ENCODE peak calls at places on chromosomes 16 and 17, in four cellular contexts. J, T, M and E are unnamed samples.
A peak's percentile ranks its signal among the peaks of the same experiment; 100 is the strongest.

GRCh38 chr16:19295393-19295792 is 9.9 kb downstream of the CLEC19A start:
- DNase-seq in M (no peak), T (no peak), J (no peak), E (no peak)

GRCh38 chr16:13168091-13168572 is 266.7 kb downstream of the SHISA9 start:
- DNase-seq in T (peak; percentile 2), M (no peak), J (no peak), E (no peak)

GRCh38 chr17:55421179-55421934 is at the start of gene MMD:
- DNase-seq in M (no peak), T (peak; percentile 86), J (no peak), E (no peak)

GRCh38 chr17:63247706-63248105 is 198.4 kb downstream of the CYB561 start:
- DNase-seq in T (peak; percentile 16), J (no peak), M (no peak), E (no peak)

GRCh38 chr16:22189473-22190168 is 16.5 kb upstream of the EEF2K start:
- DNase-seq in J (no peak), T (peak; percentile 55), M (peak; percentile 66), E (no peak)

GRCh38 chr17:11889266-11889665 is 108.0 kb downstream of the ZNF18 start:
- DNase-seq in T (no peak), J (no peak), M (no peak), E (no peak)

GRCh38 chr16:30525844-30526136 is 576 bp downstream of the ZNF768 start:
- DNase-seq in T (no peak), M (no peak), J (no peak), E (no peak)

GRCh38 chr16:81492307-81492706 is 47.7 kb downstream of the CMIP start:
- DNase-seq in J (no peak), M (no peak), T (peak; percentile 60), E (no peak)

GRCh38 chr17:76716146-76716833 is 5.5 kb upstream of the MXRA7 start:
- DNase-seq in J (no peak), M (peak; percentile 42), T (no peak), E (peak; percentile 95)

GRCh38 chr17:58092101-58092796 is 9.0 kb downstream of the DYNLL2 start:
- DNase-seq in M (no peak), J (no peak), T (no peak), E (no peak)

GRCh38 chr16:72426416-72426815 is 254.5 kb upstream of the PMFBP1 start:
- DNase-seq in T (no peak), J (no peak), M (no peak), E (no peak)

GRCh38 chr16:71658771-71659170 is 32.8 kb downstream of the MARVELD3 start:
- DNase-seq in M (no peak), J (no peak), T (no peak), E (no peak)

GRCh38 chr17:50484341-50485155 is 5.9 kb downstream of the RSAD1 start:
- DNase-seq in J (no peak), T (no peak), M (no peak), E (no peak)

GRCh38 chr16:18943414-18943813 is 17.2 kb upstream of the SMG1 start:
- DNase-seq in T (no peak), J (no peak), M (no peak), E (no peak)

GRCh38 chr17:48547839-48548686 is 3.2 kb upstream of the HOXB2 start:
- DNase-seq in J (no peak), M (no peak), T (no peak), E (no peak)

GRCh38 chr16:7185689-7186088 is 147.0 kb upstream of the RBFOX1 start:
- DNase-seq in J (no peak), M (no peak), T (no peak), E (no peak)

GRCh38 chr17:77324227-77324626 is 183.5 kb downstream of the SEC14L1 start:
- DNase-seq in J (no peak), M (no peak), T (peak; percentile 24), E (peak; percentile 43)

GRCh38 chr16:66699898-66700297 is 3.4 kb upstream of the CMTM4 start:
- DNase-seq in J (no peak), T (no peak), M (no peak), E (no peak)

GRCh38 chr17:50625032-50625871 is 9.4 kb upstream of the ABCC3 start:
- DNase-seq in T (no peak), M (no peak), J (no peak), E (no peak)

GRCh38 chr17:14427914-14428639 is 127.2 kb downstream of the HS3ST3B1 start:
- DNase-seq in T (no peak), M (no peak), J (no peak), E (no peak)

GRCh38 chr17:75539969-75540729 is 14.7 kb downstream of the LLGL2 start:
- DNase-seq in T (peak; percentile 70), J (no peak), M (no peak), E (no peak)

GRCh38 chr17:45147102-45147580 is 1.1 kb upstream of the HEXIM1 start:
- DNase-seq in T (peak; percentile 86), M (no peak), J (no peak), E (peak; percentile 73)

GRCh38 chr17:57400648-57401047 is 144.3 kb downstream of the MSI2 start:
- DNase-seq in M (no peak), J (no peak), T (no peak), E (no peak)

GRCh38 chr16:29809850-29810698 is 1.9 kb upstream of the PRRT2 start:
- DNase-seq in M (no peak), J (no peak), T (no peak), E (no peak)

GRCh38 chr16:82219298-82219697 is 49.3 kb upstream of the MPHOSPH6 start:
- DNase-seq in M (peak; percentile 14), T (peak; percentile 27), J (no peak), E (no peak)

GRCh38 chr16:50302472-50303005 is 36.2 kb downstream of the ADCY7 start:
- DNase-seq in M (no peak), J (no peak), T (peak; percentile 16), E (no peak)

GRCh38 chr17:78601577-78602190 is 24.5 kb upstream of the DNAH17 start:
- DNase-seq in M (no peak), T (no peak), J (no peak), E (no peak)

GRCh38 chr17:74172700-74173099 is 30.8 kb upstream of the RPL38 start:
- DNase-seq in J (no peak), M (no peak), T (no peak), E (no peak)

GRCh38 chr16:1745181-1745899 is 26.0 kb downstream of the NME3 start:
- DNase-seq in J (no peak), T (no peak), M (no peak), E (no peak)

GRCh38 chr16:83676056-83676455 is 131.7 kb upstream of the HSBP1 start:
- DNase-seq in M (no peak), J (no peak), T (no peak), E (no peak)

GRCh38 chr16:67249178-67249759 is 490 bp downstream of the SLC9A5 start:
- DNase-seq in J (no peak), M (no peak), T (no peak), E (no peak)

GRCh38 chr17:74862108-74862901 is 2.6 kb upstream of the GRIN2C start:
- DNase-seq in T (peak; percentile 97), M (peak; percentile 65), J (no peak), E (peak; percentile 70)

GRCh38 chr16:15888072-15888976 is at the start of gene CEP20:
- DNase-seq in M (peak; percentile 100), T (peak; percentile 98), J (peak; percentile 100), E (peak; percentile 100)

GRCh38 chr16:75494696-75495601 is at the start of gene CHST6:
- DNase-seq in M (peak; percentile 41), J (no peak), T (peak; percentile 67), E (no peak)

GRCh38 chr16:75496546-75496945 is 1.3 kb upstream of the CHST6 start:
- DNase-seq in M (no peak), T (no peak), J (no peak), E (no peak)

GRCh38 chr16:75488322-75488721 is 6.9 kb downstream of the CHST6 start:
- DNase-seq in T (no peak), M (no peak), J (no peak), E (no peak)

GRCh38 chr16:75494184-75494583 is 1.1 kb downstream of the CHST6 start:
- DNase-seq in M (no peak), T (no peak), J (no peak), E (no peak)

GRCh38 chr16:75491876-75492275 is 3.4 kb downstream of the CHST6 start:
- DNase-seq in M (no peak), T (peak; percentile 92), J (no peak), E (no peak)
- TF ChIP-seq CTCF in M (no peak), T (peak; percentile 37), J (no peak), E (no peak)

DNA sequence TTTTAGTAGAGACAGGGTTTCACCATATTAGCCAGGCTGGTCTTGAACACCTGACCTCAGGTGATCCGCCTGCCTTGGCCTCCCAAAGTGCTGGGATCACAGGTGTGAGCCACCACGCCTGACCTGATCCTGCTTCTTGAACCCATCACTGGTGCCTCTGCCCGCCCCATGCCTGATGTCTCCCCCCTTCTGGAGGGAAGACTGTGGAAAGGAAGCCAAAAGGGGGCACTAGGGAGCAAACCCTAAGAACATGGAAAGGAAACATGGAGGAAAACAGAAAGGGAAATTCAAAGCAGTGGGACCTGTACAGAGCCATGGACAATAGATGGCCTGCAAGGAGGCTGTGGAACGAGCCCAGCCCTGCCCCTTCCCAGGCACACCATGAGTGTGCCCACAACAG is 31.1 kb upstream of the FASN start:
- DNase-seq in M (no peak), T (peak; percentile 53), J (no peak), E (no peak)
- TF ChIP-seq CTCF in M (no peak), T (peak; percentile 41), J (no peak), E (no peak)

GRCh38 chr17:5740937-5741336 is 156.6 kb upstream of the NLRP1 start:
- DNase-seq in M (no peak), J (no peak), T (no peak), E (no peak)
- TF ChIP-seq CTCF in M (no peak), J (no peak), T (no peak), E (no peak)

GRCh38 chr16:85754403-85754802 is 3.5 kb upstream of the C16orf74 start:
- DNase-seq in T (no peak), J (no peak), M (no peak), E (no peak)

GRCh38 chr16:85751665-85752501 is 987 bp upstream of the C16orf74 start:
- DNase-seq in M (no peak), T (no peak), J (no peak), E (no peak)

GRCh38 chr16:85753976-85754375 is 3.1 kb upstream of the C16orf74 start:
- DNase-seq in M (no peak), T (no peak), J (no peak), E (no peak)

GRCh38 chr16:85753559-85753958 is 2.7 kb upstream of the C16orf74 start:
- DNase-seq in M (no peak), T (no peak), J (no peak), E (no peak)

DNA sequence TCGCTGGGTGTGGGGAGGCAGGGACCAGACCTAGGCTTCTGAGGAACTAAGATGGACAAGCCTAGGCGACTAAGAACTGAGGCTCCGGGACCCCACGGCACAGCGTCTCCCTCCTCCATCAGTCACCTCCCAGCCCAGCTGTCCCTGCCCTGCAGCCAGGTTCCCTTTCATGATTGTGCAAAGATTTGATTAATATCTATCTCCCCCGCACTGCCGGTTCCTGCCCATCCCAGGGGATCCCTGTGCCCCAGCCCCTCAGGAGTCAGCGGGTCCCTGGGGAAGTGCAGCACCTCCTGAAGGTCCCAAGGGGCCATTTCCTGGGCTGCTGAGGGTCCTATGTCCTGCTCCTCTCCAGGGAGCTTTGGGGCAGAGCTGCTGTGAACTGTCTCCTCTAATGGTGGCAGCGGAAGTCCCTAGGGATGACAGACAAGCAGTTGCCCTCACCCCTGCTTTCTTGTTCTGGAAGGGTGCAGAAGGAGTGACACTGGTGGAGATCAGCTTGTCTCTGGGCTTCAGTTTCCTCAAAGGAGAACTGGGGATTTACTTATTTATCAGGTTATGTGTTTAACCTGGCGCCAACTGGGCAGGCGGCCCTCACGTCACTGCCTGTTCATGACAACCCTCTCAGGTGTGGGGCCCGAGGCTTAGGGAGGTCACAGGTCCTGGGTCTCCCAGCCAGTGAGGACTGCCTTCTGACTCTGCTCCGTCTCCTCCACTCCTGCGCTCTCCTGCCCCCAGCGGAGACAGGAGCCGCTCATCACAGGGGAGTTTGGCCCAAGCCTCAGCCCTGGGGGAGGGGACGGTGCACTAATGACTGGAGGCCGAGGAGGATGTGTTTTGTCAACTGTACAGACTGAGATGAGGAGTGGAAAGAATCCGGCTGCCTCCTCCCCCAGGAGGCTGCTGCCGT is 1.9 kb upstream of the C16orf74 start:
- DNase-seq in J (no peak), T (peak; percentile 54), M (peak; percentile 30), E (no peak)
- TF ChIP-seq CTCF in J (no peak), T (peak; percentile 27), M (peak; percentile 34), E (no peak)